ENCODE peak calls at places on chromosomes 2 and 18, in eight cellular contexts. C is CD8-positive, alpha-beta T cell; M is neural crest cell; R is GM06990; Q is activated B cell treated with CpG ODN at 0.5 μM for 24 hours; F is epithelial cell of esophagus; Z is testis; D is esophagus squamous epithelium. Y is an unnamed sample.

GRCh38 chr18:78974115-78974740 is 5.4 kb upstream of the SALL3 start:
- DNase-seq in D (no peak), C (no peak), F (no peak), Q (no peak), M (no peak), Z (no peak), R (no peak), Y (no peak)

GRCh38 chr18:48934708-48935432 is 15.9 kb downstream of the SMAD7 start:
- DNase-seq in Z (peak; percentile 47), R (peak; percentile 71), C (no peak), Q (no peak), M (no peak), F (no peak), D (no peak), Y (peak; percentile 88)

GRCh38 chr2:102337481-102338386 is 17.9 kb upstream of the IL18R1 start:
- DNase-seq in D (no peak), M (no peak), Z (no peak), R (no peak), C (no peak), F (peak; percentile 34), Q (no peak), Y (no peak)

GRCh38 chr2:174600349-174600748 is 2.7 kb upstream of the WIPF1 start:
- DNase-seq in R (no peak), Z (no peak), D (no peak), C (no peak), F (no peak), M (no peak), Q (no peak), Y (no peak)

GRCh38 chr2:154402138-154402714 is 296.3 kb upstream of the KCNJ3 start:
- DNase-seq in R (no peak), Z (no peak), Q (no peak), C (no peak), D (no peak), M (no peak), F (peak; percentile 50), Y (no peak)

GRCh38 chr2:75007061-75007460 is 48.6 kb downstream of the POLE4 start:
- DNase-seq in C (no peak), D (no peak), M (no peak), Z (no peak), F (no peak), Q (no peak), R (no peak), Y (no peak)

GRCh38 chr2:85995648-85996529 is 107.1 kb upstream of the ST3GAL5 start:
- DNase-seq in Z (no peak), R (no peak), D (no peak), C (no peak), M (no peak), Q (peak; percentile 11), F (no peak), Y (no peak)

GRCh38 chr2:199977984-199978415 is 22.6 kb downstream of the MAIP1 start:
- DNase-seq in C (no peak), Q (no peak), M (no peak), F (peak; percentile 84), Z (no peak), R (peak; percentile 37), D (no peak), Y (no peak)

GRCh38 chr2:172931256-172931894 is 144.3 kb upstream of the MAP3K20 start:
- DNase-seq in F (peak; percentile 38), Z (peak; percentile 26), C (no peak), R (no peak), M (no peak), Q (no peak), D (no peak), Y (peak; percentile 47)

GRCh38 chr2:23843051-23843976 is 83.6 kb downstream of the ATAD2B start:
- DNase-seq in Z (no peak), D (no peak), Q (no peak), R (no peak), F (no peak), C (no peak), M (no peak), Y (peak; percentile 54)

GRCh38 chr18:31233550-31234306 is 71.1 kb upstream of the DSC1 start:
- DNase-seq in F (peak; percentile 40), D (no peak), R (no peak), Q (no peak), M (no peak), Z (no peak), C (no peak), Y (no peak)

GRCh38 chr18:31241425-31241824 is 76.5 kb upstream of the DSG1 start:
- DNase-seq in R (no peak), Q (no peak), Z (no peak), D (no peak), M (no peak), C (no peak), F (peak; percentile 82), Y (no peak)

GRCh38 chr18:31241900-31242409 is 76.0 kb upstream of the DSG1 start:
- DNase-seq in C (no peak), F (peak; percentile 99), D (no peak), R (no peak), Z (peak; percentile 20), M (peak; percentile 65), Q (no peak), Y (no peak)

GRCh38 chr18:31232779-31233424 is 70.2 kb upstream of the DSC1 start:
- DNase-seq in C (no peak), R (no peak), Z (no peak), Q (no peak), M (no peak), F (no peak), D (no peak), Y (no peak)

GRCh38 chr18:31237142-31237541 is 74.5 kb upstream of the DSC1 start:
- DNase-seq in C (no peak), Z (no peak), R (no peak), Q (no peak), F (no peak), D (no peak), M (no peak), Y (no peak)
- TF ChIP-seq CTCF in C (no peak), Z (no peak), R (no peak), Q (no peak), F (no peak), D (no peak), M (no peak), Y (no peak)

GRCh38 chr2:131754929-131755720 is 227.4 kb downstream of the CCDC74A start:
- DNase-seq in F (no peak), C (no peak), R (no peak), Z (no peak), D (no peak), Q (no peak), M (no peak), Y (no peak)
- TF ChIP-seq CTCF in F (no peak), C (no peak), R (no peak), Z (no peak), D (no peak), Q (no peak), M (no peak), Y (no peak)

GRCh38 chr2:14944562-14945346 is 312.2 kb downstream of the LRATD1 start:
- DNase-seq in R (no peak), M (no peak), F (peak; percentile 72), D (no peak), Z (peak; percentile 46), Q (no peak), C (no peak), Y (no peak)
- TF ChIP-seq CTCF in R (peak; percentile 45), M (peak; percentile 58), F (peak; percentile 66), D (no peak), Z (no peak), Q (no peak), C (no peak), Y (no peak)

GRCh38 chr2:238685713-238686112 is 162.2 kb upstream of the TWIST2 start:
- DNase-seq in F (no peak), C (no peak), Z (no peak), Q (no peak), D (no peak), M (no peak), R (no peak), Y (no peak)
- TF ChIP-seq CTCF in F (no peak), C (no peak), Z (no peak), Q (no peak), D (no peak), M (no peak), R (no peak), Y (no peak)

GRCh38 chr18:10525563-10526210 is at the start of gene NAPG:
- DNase-seq in F (peak; percentile 94), Z (peak; percentile 90), Q (peak; percentile 86), D (peak; percentile 63), R (peak; percentile 96), C (peak; percentile 88), M (peak; percentile 76), Y (peak; percentile 92)
- TF ChIP-seq CTCF in F (no peak), Z (no peak), Q (no peak), D (no peak), R (no peak), C (no peak), M (no peak), Y (no peak)

DNA sequence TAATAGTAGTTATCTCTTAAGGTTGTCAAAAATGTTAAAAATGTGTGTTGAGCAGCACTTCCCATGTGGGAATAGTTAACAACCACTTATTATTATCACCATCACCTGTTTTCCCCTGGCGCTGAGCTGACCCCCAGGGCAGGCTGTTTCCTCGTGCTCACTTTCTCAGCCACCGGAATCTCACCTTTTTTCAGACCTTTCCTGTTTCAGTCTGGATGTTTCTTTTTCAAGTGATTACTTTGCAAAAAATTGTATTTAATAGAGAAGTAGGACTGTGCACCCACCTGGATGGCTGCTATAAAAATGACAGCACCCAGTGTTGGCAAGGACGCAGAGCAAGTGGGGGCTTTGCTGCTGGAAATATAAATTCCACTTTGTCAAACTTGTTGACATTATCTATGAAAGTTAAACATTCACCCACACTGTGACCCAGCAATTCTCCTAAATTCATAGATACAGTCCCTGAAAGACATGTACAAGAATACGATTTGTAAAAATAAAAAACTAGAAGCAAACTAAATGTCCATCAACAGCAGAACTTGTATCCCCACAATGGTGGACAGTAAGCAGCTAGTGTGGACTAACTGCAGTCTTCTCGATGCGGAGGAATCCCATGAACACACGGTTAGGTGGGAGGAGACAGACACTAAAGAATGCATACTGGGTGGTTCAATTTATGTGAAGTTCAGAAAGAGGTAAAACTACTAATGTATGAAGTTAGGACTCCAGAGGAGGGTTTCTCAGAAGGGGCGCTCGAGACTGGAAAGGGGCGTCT is 66.5 kb downstream of the SOWAHC start:
- DNase-seq in Z (no peak), Q (no peak), M (no peak), F (no peak), R (no peak), D (no peak), C (no peak), Y (no peak)
- TF ChIP-seq CTCF in Z (no peak), Q (no peak), M (no peak), F (no peak), R (no peak), D (no peak), C (no peak), Y (no peak)

DNA sequence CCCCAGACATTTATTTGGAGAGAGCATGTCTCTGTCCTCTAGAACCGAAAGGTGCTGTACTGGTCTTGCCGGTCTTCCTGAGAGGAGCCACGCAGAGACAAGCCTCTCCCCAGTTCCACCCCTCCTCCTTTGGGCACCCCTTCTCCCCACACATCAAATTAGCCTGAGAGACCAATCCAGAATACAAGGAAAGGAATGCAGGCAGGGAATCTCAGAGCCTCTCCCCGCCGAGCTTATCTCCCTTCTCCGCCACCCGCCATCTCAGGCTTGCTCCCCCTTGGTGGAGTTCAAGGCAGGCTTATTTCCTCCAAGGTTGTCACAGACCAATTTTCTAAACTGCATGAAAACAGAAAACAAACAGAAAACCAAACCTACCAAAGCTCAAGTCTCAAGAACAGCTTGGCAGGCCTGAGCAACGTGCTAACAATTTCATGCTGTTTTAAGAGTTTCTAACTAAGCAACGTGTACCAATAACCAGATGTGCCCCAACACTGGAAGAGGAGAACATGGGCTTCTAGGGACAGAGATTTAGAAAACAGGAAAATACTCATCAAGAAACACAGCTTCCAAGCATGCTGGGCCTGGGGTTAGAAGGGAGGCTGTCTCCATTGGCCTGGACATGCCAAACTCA is 124.5 kb upstream of the PKDCC start:
- DNase-seq in R (no peak), D (no peak), F (no peak), M (no peak), Q (no peak), Z (no peak), C (no peak), Y (no peak)
- TF ChIP-seq CTCF in R (no peak), D (no peak), F (no peak), M (no peak), Q (no peak), Z (no peak), C (no peak), Y (no peak)

Y was measured in adrenal gland.